ENCODE peak calls at places on chromosomes 4 and X, in five cellular contexts. G is neuronal stem cell, L is psoas muscle, U is heart left ventricle, R is HCT116. O is an unnamed sample.

GRCh38 chr4:43690121-43690520 is 758.5 kb downstream of the KCTD8 start:
- DNase-seq in R (no peak), U (no peak), G (no peak), L (no peak), O (no peak)

GRCh38 chr4:114349543-114350175 is 248.9 kb upstream of the UGT8 start:
- DNase-seq in G (no peak), U (no peak), L (no peak), R (no peak), O (no peak)

GRCh38 chr4:51843309-51844156 is 580 bp downstream of the DCUN1D4 start:
- DNase-seq in U (peak; percentile 72), G (no peak), L (peak; percentile 80), R (no peak), O (peak; percentile 90)

GRCh38 chrX:44876076-44876475 is 3.1 kb downstream of the KDM6A start:
- DNase-seq in U (no peak), G (no peak), R (no peak), L (no peak), O (no peak)

GRCh38 chrX:50211510-50211909 is 6.9 kb downstream of the CCNB3 start:
- DNase-seq in G (no peak), R (no peak), U (no peak), L (no peak), O (no peak)

GRCh38 chr4:103482893-103483292 is 236.9 kb downstream of the TACR3 start:
- DNase-seq in R (no peak), G (no peak), U (no peak), L (no peak), O (no peak)

GRCh38 chr4:94536049-94536448 is 84.3 kb downstream of the PDLIM5 start:
- DNase-seq in U (no peak), L (no peak), G (no peak), R (no peak), O (no peak)

GRCh38 chr4:104524591-104524990 is 29.9 kb upstream of the CXXC4 start:
- DNase-seq in R (no peak), U (no peak), L (no peak), G (no peak), O (no peak)

GRCh38 chr4:68463796-68464195 is 16.5 kb downstream of the TMPRSS11E start:
- DNase-seq in L (no peak), G (no peak), U (no peak), R (no peak), O (no peak)

DNA sequence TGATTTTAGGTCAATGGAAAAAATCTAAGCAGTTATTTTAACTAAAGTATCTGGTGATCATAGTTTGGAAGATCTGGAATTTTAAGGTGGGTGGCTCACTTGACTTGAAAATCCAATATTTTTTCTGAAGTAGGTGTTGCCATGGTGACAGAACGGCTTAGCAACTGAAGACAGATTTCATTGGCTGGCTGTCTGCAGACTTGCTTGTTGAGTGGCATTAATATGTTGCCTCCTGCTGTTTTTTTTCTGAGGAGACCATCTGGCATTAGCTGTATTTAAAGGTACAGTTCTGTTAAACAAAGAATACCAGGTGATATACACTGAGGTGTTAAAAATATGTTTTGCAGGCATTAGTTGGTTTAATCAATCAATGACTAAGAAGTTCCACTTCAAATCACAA is 19.8 kb downstream of the CPE start:
- DNase-seq in U (no peak), L (no peak), R (peak; percentile 50), G (peak; percentile 24), O (no peak)
- H3K27ac ChIP-seq in U (no peak overlapping the region), L (no peak overlapping the region), R (no peak overlapping the region), G (no peak overlapping the region), O (no peak overlapping the region)

GRCh38 chrX:40060356-40060845 is 37.4 kb downstream of the BCOR start:
- DNase-seq in L (no peak), R (no peak), U (no peak), G (no peak), O (no peak)

GRCh38 chrX:40062525-40063193 is 35.1 kb downstream of the BCOR start:
- DNase-seq in R (no peak), L (no peak), G (no peak), U (no peak), O (no peak)

GRCh38 chrX:40061871-40062524 is 35.8 kb downstream of the BCOR start:
- DNase-seq in U (no peak), G (no peak), L (no peak), R (no peak), O (no peak)

GRCh38 chrX:40058719-40059118 is 39.0 kb downstream of the BCOR start:
- DNase-seq in G (no peak), U (no peak), R (no peak), L (no peak), O (no peak)

DNA sequence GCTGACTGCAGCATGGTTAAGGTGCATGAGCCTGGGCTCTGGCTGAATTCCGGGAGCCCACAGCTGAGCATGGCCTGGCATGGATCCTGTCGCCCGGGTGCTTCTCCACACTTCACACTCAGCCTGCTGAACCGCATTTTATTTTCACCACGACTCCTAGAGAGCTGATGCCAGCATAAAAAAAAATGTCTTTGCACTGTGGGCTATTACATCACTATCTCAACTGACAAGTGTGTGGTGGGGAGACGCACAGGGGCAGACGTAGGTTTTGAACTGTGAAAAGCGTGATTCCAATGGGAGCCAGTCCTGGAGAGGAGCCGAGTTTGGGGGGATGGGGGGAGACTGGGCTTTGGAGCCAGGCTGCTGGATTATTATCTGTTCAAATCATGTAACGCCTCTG is 36.8 kb downstream of the BCOR start:
- DNase-seq in G (no peak), L (no peak), R (no peak), U (no peak), O (no peak)
- H3K36me3 ChIP-seq in G (peaks cover 1% of the 10 kb centered on the region), L (peaks cover 50% of the 10 kb centered on the region), R (peaks cover 26% of the 10 kb centered on the region), U (no peaks in the 10 kb centered on the region), O (peaks cover 36% of the 10 kb centered on the region)

DNA sequence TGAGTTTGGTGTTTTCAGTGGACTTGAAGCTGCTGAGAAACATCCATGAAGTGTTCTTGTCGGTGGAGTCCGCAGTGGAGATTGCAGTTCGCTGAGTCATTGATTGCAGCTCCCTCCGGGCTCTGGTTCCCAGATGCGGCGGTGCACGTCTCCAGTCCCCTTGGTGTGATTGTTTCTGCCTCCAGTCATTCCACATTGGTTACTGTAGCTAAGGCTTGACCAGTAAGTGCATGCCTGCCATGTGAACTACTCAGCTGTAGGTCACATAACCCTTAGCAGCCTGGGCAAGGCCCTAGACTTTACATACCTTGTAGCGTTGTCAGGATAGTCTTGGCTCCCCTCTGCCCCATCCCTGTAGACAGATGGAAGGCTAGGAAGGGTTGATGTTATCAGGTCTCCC is 53.8 kb upstream of the CLCN4 start:
- DNase-seq in U (no peak), L (no peak), R (no peak), G (no peak), O (no peak)
- H3K27ac ChIP-seq in U (no peak overlapping the region), L (no peak overlapping the region), R (no peak overlapping the region), G (no peak overlapping the region), O (peak overlapping the region; percentile 33)

GRCh38 chr4:32196950-32197688 is 1477.0 kb downstream of the PCDH7 start:
- DNase-seq in U (no peak), G (no peak), R (no peak), L (no peak), O (no peak)
- H3K36me3 ChIP-seq in U (no peaks in the 10 kb centered on the region), G (no peaks in the 10 kb centered on the region), R (no peaks in the 10 kb centered on the region), L (no peaks in the 10 kb centered on the region), O (no peaks in the 10 kb centered on the region)

GRCh38 chrX:104098151-104098808 is 14.0 kb upstream of the ZCCHC18 start:
- DNase-seq in G (peak; percentile 42), U (peak; percentile 35), R (peak; percentile 60), L (no peak), O (no peak)
- H3K27ac ChIP-seq in G (no peak overlapping the region), U (no peak overlapping the region), R (no peak overlapping the region), L (no peak overlapping the region), O (no peak overlapping the region)

GRCh38 chr4:108893474-108893873 is 130.6 kb upstream of the ETNPPL start:
- DNase-seq in L (no peak), G (no peak), R (no peak), U (no peak), O (no peak)
- H3K36me3 ChIP-seq in L (no peaks in the 10 kb centered on the region), G (no peaks in the 10 kb centered on the region), R (no peaks in the 10 kb centered on the region), U (no peaks in the 10 kb centered on the region), O (no peaks in the 10 kb centered on the region)

GRCh38 chrX:1336331-1337143 is at the start of gene IL3RA:
- DNase-seq in R (no peak), L (no peak), U (peak; percentile 61), G (no peak), O (peak; percentile 68)
- H3K27ac ChIP-seq in R (no peak within 1 kb of the TSS), L (peak within 1 kb of the TSS; percentile 41), U (peak within 1 kb of the TSS; percentile 69), G (no peak within 1 kb of the TSS), O (peak within 1 kb of the TSS; percentile 58)

O was measured in tibial artery.